ENCODE peak calls at places on chromosomes 11 and 22, in four cellular contexts. D is HT1080, J is pancreas, Z is HS-27A. M is an unnamed sample.

GRCh38 chr11:118142809-118143208 is 9.8 kb downstream of the SCN4B start:
- DNase-seq in D (no peak), J (no peak), Z (no peak), M (no peak)

GRCh38 chr11:91966368-91966767 is 258.2 kb upstream of the FAT3 start:
- DNase-seq in D (no peak), J (no peak), Z (no peak), M (no peak)

GRCh38 chr11:71302911-71303310 is 50.5 kb upstream of the SHANK2 start:
- DNase-seq in D (no peak), J (no peak), Z (no peak), M (no peak)

GRCh38 chr11:126929186-126930085 is 71.1 kb downstream of the KIRREL3 start:
- DNase-seq in D (peak), J (no peak), Z (no peak), M (no peak)

GRCh38 chr22:39299829-39300178 is 19.6 kb downstream of the RPL3 start:
- DNase-seq in D (no peak), J (no peak), Z (no peak), M (no peak)

GRCh38 chr22:44180706-44181032 is at the start of gene PARVG:
- DNase-seq in D (no peak), J (no peak), Z (no peak), M (peak)

GRCh38 chr11:108733479-108734116 is 68.7 kb downstream of the DDX10 start:
- DNase-seq in D (peak), J (no peak), Z (no peak), M (peak)

GRCh38 chr22:38712496-38713207 is 6.9 kb downstream of the GTPBP1 start:
- DNase-seq in D (no peak), J (no peak), Z (no peak), M (no peak)

GRCh38 chr11:2272241-2272945 is 2.0 kb upstream of the ASCL2 start:
- DNase-seq in D (no peak), J (no peak), Z (no peak), M (no peak)

GRCh38 chr11:129323896-129324522 is 51.6 kb upstream of the BARX2 start:
- DNase-seq in D (no peak), J (peak), Z (no peak), M (no peak)

GRCh38 chr11:83508804-83509203 is 222.6 kb upstream of the CCDC90B start:
- DNase-seq in D (peak), J (no peak), Z (no peak), M (no peak)

GRCh38 chr11:32659672-32660071 is 76.0 kb downstream of the EIF3M start:
- DNase-seq in D (peak), J (no peak), Z (no peak), M (no peak)

GRCh38 chr11:119513141-119513805 is 90.3 kb upstream of the THY1 start:
- DNase-seq in D (no peak), J (no peak), Z (no peak), M (no peak)

GRCh38 chr11:103544874-103545273 is 435.6 kb downstream of the DYNC2H1 start:
- DNase-seq in D (peak), J (no peak), Z (no peak), M (no peak)

GRCh38 chr22:28978158-28978557 is 83.5 kb downstream of the C22orf31 start:
- DNase-seq in D (peak), J (no peak), Z (no peak), M (no peak)

GRCh38 chr11:95242202-95242989 is 11.4 kb upstream of the SESN3 start:
- DNase-seq in D (no peak), J (no peak), Z (no peak), M (no peak)

GRCh38 chr11:26276798-26277424 is 55.0 kb upstream of the ANO3 start:
- DNase-seq in D (peak), J (peak), Z (no peak), M (peak)

GRCh38 chr11:67371549-67372231 is 1.7 kb downstream of the CLCF1 start:
- DNase-seq in D (no peak), J (no peak), Z (no peak), M (no peak)

GRCh38 chr11:47189100-47189834 is 3.0 kb upstream of the PACSIN3 start:
- DNase-seq in D (peak), J (no peak), Z (no peak), M (no peak)

GRCh38 chr11:62104816-62105610 is 18.8 kb upstream of the INCENP start:
- DNase-seq in D (no peak), J (peak), Z (no peak), M (no peak)

GRCh38 chr11:108754901-108755625 is 90.2 kb downstream of the DDX10 start:
- DNase-seq in D (no peak), J (no peak), Z (no peak), M (no peak)

GRCh38 chr11:85088286-85088685 is 538.9 kb downstream of the DLG2 start:
- DNase-seq in D (peak), J (no peak), Z (no peak), M (no peak)

GRCh38 chr11:61816736-61817455 is at the start of gene FADS1:
- DNase-seq in D (peak), J (peak), Z (peak), M (peak)

GRCh38 chr11:121652982-121653381 is 200.2 kb upstream of the SORL1-AS1 start:
- DNase-seq in D (no peak), J (no peak), Z (no peak), M (no peak)

GRCh38 chr11:65821107-65821506 is 12.7 kb upstream of the SNX32 start:
- DNase-seq in D (no peak), J (no peak), Z (no peak), M (no peak)

GRCh38 chr11:76657824-76658170 is 12.8 kb downstream of the LRRC32 start:
- DNase-seq in D (no peak), J (no peak), Z (no peak), M (no peak)

GRCh38 chr11:101436511-101437142 is 147.2 kb downstream of the TRPC6 start:
- DNase-seq in D (peak), J (peak), Z (no peak), M (no peak)

GRCh38 chr11:67486481-67487195 is 3.8 kb downstream of the AIP start:
- DNase-seq in D (no peak), J (no peak), Z (no peak), M (peak)

GRCh38 chr22:38882480-38882879 is 10.5 kb upstream of the CBX6 start:
- DNase-seq in D (no peak), J (no peak), Z (no peak), M (no peak)